ENCODE peak calls at places on chromosome 22, in ten cellular contexts. W is uterus, V is left lung, M is D721Med, Q is psoas muscle, B is AG09309, Z is RWPE1, D is mammary epithelial cell, O is BE2C, R is DND-41. J is an unnamed sample.

GRCh38 chr22:19984201-19984753 is 32.3 kb downstream of the ARVCF start:
- DNase-seq in W (peak), V (peak), M (no peak), Q (peak), B (peak), Z (peak), D (peak), O (peak), R (no peak), J (no peak)

GRCh38 chr22:29391546-29391945 is 3.2 kb upstream of the AP1B1 start:
- DNase-seq in W (no peak), V (no peak), M (no peak), Q (no peak), B (no peak), Z (no peak), D (no peak), O (no peak), R (no peak), J (no peak)

GRCh38 chr22:35312198-35313059 is 12.7 kb downstream of the TOM1 start:
- DNase-seq in W (no peak), V (no peak), M (no peak), Q (no peak), B (peak), Z (peak), D (peak), O (no peak), R (no peak), J (no peak)

GRCh38 chr22:26922804-26923203 is 265.4 kb downstream of the MIAT start:
- DNase-seq in W (no peak), V (no peak), M (no peak), Q (no peak), B (no peak), Z (peak), D (no peak), O (no peak), R (peak), J (peak)

GRCh38 chr22:26890870-26891269 is 233.5 kb downstream of the MIAT start:
- DNase-seq in W (no peak), V (no peak), M (no peak), Q (no peak), B (no peak), Z (no peak), D (no peak), O (peak), R (no peak), J (no peak)

GRCh38 chr22:41308054-41308453 is 6.7 kb downstream of the ZC3H7B start:
- DNase-seq in W (peak), V (peak), M (no peak), Q (peak), B (no peak), Z (no peak), D (no peak), O (no peak), R (no peak), J (no peak)

GRCh38 chr22:17999851-18000250 is 24.5 kb downstream of the MICAL3 start:
- DNase-seq in W (no peak), V (no peak), M (no peak), Q (no peak), B (no peak), Z (no peak), D (peak), O (no peak), R (no peak), J (no peak)

GRCh38 chr22:41252365-41252764 is 11.6 kb upstream of the CHADL start:
- DNase-seq in W (no peak), V (no peak), M (no peak), Q (no peak), B (no peak), Z (no peak), D (no peak), O (no peak), R (no peak), J (no peak)

GRCh38 chr22:38347944-38348750 is 30.9 kb upstream of the CSNK1E start:
- DNase-seq in W (peak), V (no peak), M (no peak), Q (no peak), B (no peak), Z (peak), D (peak), O (no peak), R (no peak), J (no peak)

GRCh38 chr22:18070556-18071306 is 7.1 kb upstream of the PEX26 start:
- DNase-seq in W (no peak), V (no peak), M (no peak), Q (no peak), B (no peak), Z (peak), D (peak), O (no peak), R (peak), J (no peak)

GRCh38 chr22:50105529-50106100 is 15.8 kb downstream of the MOV10L1 start:
- DNase-seq in W (no peak), V (no peak), M (no peak), Q (no peak), B (no peak), Z (peak), D (peak), O (no peak), R (no peak), J (no peak)

GRCh38 chr22:38239101-38239761 is 33.6 kb downstream of the TMEM184B start:
- DNase-seq in W (no peak), V (no peak), M (no peak), Q (no peak), B (peak), Z (peak), D (peak), O (no peak), R (no peak), J (no peak)

DNA sequence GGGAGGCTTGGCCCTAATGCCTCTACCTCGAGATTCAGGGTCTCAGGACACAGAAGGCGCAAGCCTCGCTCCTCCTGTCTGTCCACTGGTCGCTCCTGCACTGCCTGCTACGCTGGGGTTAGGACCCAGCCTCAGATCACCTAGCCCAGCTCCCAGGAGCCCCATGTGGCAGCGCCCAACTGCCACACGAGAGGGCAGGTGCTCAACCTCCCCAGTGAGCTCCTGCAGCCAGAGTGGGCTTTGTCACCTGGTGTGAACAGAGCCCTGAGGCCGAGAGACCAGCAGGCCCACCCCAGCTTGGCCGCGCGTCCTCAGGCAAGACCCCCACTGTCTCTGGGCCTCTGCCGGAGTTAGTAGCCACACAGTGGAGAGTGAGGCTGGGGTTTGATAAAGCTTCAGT is 21.7 kb upstream of the PPARA start:
- DNase-seq in W (no peak), V (no peak), M (no peak), Q (no peak), B (no peak), Z (no peak), D (no peak), O (no peak), R (no peak), J (no peak)
- TF ChIP-seq CTCF in W (no peak), V (no peak), M (no peak), Q (no peak), B (no peak), Z (no peak), D (no peak), O (no peak), R (no peak), J (no peak)

GRCh38 chr22:25739659-25740344 is 2.2 kb upstream of the MYO18B start:
- DNase-seq in W (no peak), V (no peak), M (no peak), Q (no peak), B (no peak), Z (no peak), D (no peak), O (no peak), R (no peak), J (no peak)

GRCh38 chr22:25744694-25745093 is 2.7 kb downstream of the MYO18B start:
- DNase-seq in W (no peak), V (no peak), M (no peak), Q (no peak), B (no peak), Z (no peak), D (no peak), O (no peak), R (no peak), J (no peak)

GRCh38 chr22:25742918-25743708 is 1.1 kb downstream of the MYO18B start:
- DNase-seq in W (no peak), V (no peak), M (no peak), Q (no peak), B (no peak), Z (no peak), D (no peak), O (no peak), R (no peak), J (no peak)

GRCh38 chr22:25745341-25746011 is 3.5 kb downstream of the MYO18B start:
- DNase-seq in W (no peak), V (no peak), M (no peak), Q (no peak), B (peak), Z (no peak), D (peak), O (no peak), R (no peak), J (no peak)

GRCh38 chr22:25741692-25742626 is at the start of gene MYO18B:
- DNase-seq in W (no peak), V (no peak), M (no peak), Q (peak), B (no peak), Z (no peak), D (no peak), O (no peak), R (no peak), J (no peak)
- TF ChIP-seq CTCF in W (no peak), V (no peak), M (no peak), Q (no peak), B (no peak), Z (no peak), D (no peak), O (no peak), R (no peak), J (no peak)

GRCh38 chr22:23750744-23751440 is at the start of gene ZNF70:
- DNase-seq in W (peak), V (peak), M (peak), Q (peak), B (peak), Z (peak), D (peak), O (peak), R (peak), J (peak)
- TF ChIP-seq CTCF in W (no peak), V (no peak), M (peak), Q (no peak), B (peak), Z (no peak), D (no peak), O (peak), R (peak), J (no peak)

GRCh38 chr22:22802346-22802970 is 85.2 kb upstream of the IGLL5 start:
- DNase-seq in W (no peak), V (no peak), M (no peak), Q (no peak), B (no peak), Z (no peak), D (no peak), O (no peak), R (peak), J (no peak)
- TF ChIP-seq CTCF in W (no peak), V (no peak), M (peak), Q (no peak), B (peak), Z (no peak), D (peak), O (peak), R (peak), J (no peak)

J was measured in endothelial cell.